ENCODE peak calls at places on chromosomes 1 and 21, in nine cellular contexts. B is left lung, S is thoracic aorta, Z is kidney epithelial cell, L is H1, V is esophagus squamous epithelium, F is heart right ventricle, C is PC-3, P is fibroblast of lung. W is an unnamed sample. For H3K27me3, the result is how much of the 10 kb centered on the place peaks cover.

GRCh38 chr1:218482683-218483082 is 137.5 kb downstream of the TGFB2 start:
- DNase-seq in B (no peak), S (no peak), Z (no peak), L (no peak), V (no peak), F (no peak), C (no peak), P (peak), W (no peak)

GRCh38 chr21:15682182-15682895 is 47.4 kb upstream of the USP25 start:
- DNase-seq in B (no peak), S (no peak), Z (no peak), L (no peak), V (no peak), F (no peak), C (peak), P (peak), W (peak)

GRCh38 chr1:11044086-11044848 is 2.8 kb downstream of the MASP2 start:
- DNase-seq in B (no peak), S (no peak), Z (no peak), L (no peak), V (no peak), F (no peak), C (no peak), P (no peak), W (no peak)

GRCh38 chr1:201331166-201331565 is 46.3 kb downstream of the TNNT2 start:
- DNase-seq in B (no peak), S (no peak), Z (no peak), L (no peak), V (no peak), F (no peak), C (no peak), P (no peak), W (no peak)

GRCh38 chr1:58979085-58979484 is 195.2 kb upstream of the JUN start:
- DNase-seq in B (no peak), S (no peak), Z (no peak), L (no peak), V (no peak), F (no peak), C (no peak), P (no peak), W (no peak)

GRCh38 chr1:17531682-17532487 is 7.6 kb upstream of the ARHGEF10L start:
- DNase-seq in B (no peak), S (peak), Z (no peak), L (no peak), V (no peak), F (peak), C (peak), P (peak), W (no peak)

GRCh38 chr1:210655511-210655910 is 326.8 kb downstream of the HHAT start:
- DNase-seq in B (no peak), S (no peak), Z (no peak), L (no peak), V (no peak), F (no peak), C (no peak), P (no peak), W (no peak)

GRCh38 chr21:35475768-35476167 is 426.7 kb upstream of the RUNX1 start:
- DNase-seq in B (no peak), S (no peak), Z (no peak), L (no peak), V (no peak), F (no peak), C (no peak), P (peak), W (peak)

GRCh38 chr1:165644064-165644735 is 13.2 kb downstream of the MGST3 start:
- DNase-seq in B (no peak), S (no peak), Z (no peak), L (no peak), V (no peak), F (no peak), C (peak), P (no peak), W (peak)

GRCh38 chr1:2415801-2416208 is 3.4 kb upstream of the PEX10 start:
- DNase-seq in B (peak), S (no peak), Z (no peak), L (no peak), V (no peak), F (peak), C (peak), P (no peak), W (peak)

GRCh38 chr1:109369167-109369746 is 28.5 kb downstream of the SORT1 start:
- DNase-seq in B (no peak), S (no peak), Z (no peak), L (no peak), V (no peak), F (no peak), C (no peak), P (no peak), W (no peak)

GRCh38 chr1:224262373-224263054 is 67.5 kb downstream of the NVL start:
- DNase-seq in B (no peak), S (no peak), Z (no peak), L (no peak), V (no peak), F (no peak), C (peak), P (no peak), W (no peak)

GRCh38 chr1:225817611-225818061 is 7.7 kb downstream of the EPHX1 start:
- DNase-seq in B (peak), S (peak), Z (peak), L (no peak), V (no peak), F (peak), C (peak), P (peak), W (peak)

GRCh38 chr1:223844962-223845809 is 561 bp downstream of the TP53BP2 start:
- DNase-seq in B (no peak), S (no peak), Z (no peak), L (no peak), V (peak), F (no peak), C (peak), P (peak), W (peak)

GRCh38 chr1:18901952-18902522 is 318 bp downstream of the ALDH4A1 start:
- DNase-seq in B (no peak), S (no peak), Z (no peak), L (no peak), V (no peak), F (no peak), C (peak), P (no peak), W (no peak)

GRCh38 chr21:38349111-38349746 is 92.4 kb downstream of the KCNJ15 start:
- DNase-seq in B (no peak), S (no peak), Z (peak), L (no peak), V (no peak), F (no peak), C (no peak), P (no peak), W (peak)

GRCh38 chr21:45768741-45769049 is 125.2 kb downstream of the PCBP3 start:
- DNase-seq in B (peak), S (no peak), Z (no peak), L (no peak), V (no peak), F (no peak), C (peak), P (no peak), W (no peak)

GRCh38 chr1:185453496-185454192 is 136.6 kb upstream of the IVNS1ABP start:
- DNase-seq in B (no peak), S (no peak), Z (no peak), L (no peak), V (no peak), F (no peak), C (peak), P (peak), W (peak)

GRCh38 chr1:63892632-63893395 is 119.0 kb downstream of the ROR1 start:
- DNase-seq in B (no peak), S (no peak), Z (peak), L (no peak), V (peak), F (no peak), C (peak), P (peak), W (peak)

GRCh38 chr1:9960705-9961562 is 17.7 kb downstream of the NMNAT1 start:
- DNase-seq in B (no peak), S (no peak), Z (no peak), L (peak), V (no peak), F (no peak), C (no peak), P (peak), W (no peak)

GRCh38 chr1:182875889-182876288 is 36.7 kb downstream of the DHX9 start:
- DNase-seq in B (no peak), S (no peak), Z (no peak), L (no peak), V (no peak), F (no peak), C (no peak), P (no peak), W (peak)

GRCh38 chr1:203672354-203672753 is 45.7 kb downstream of the ATP2B4 start:
- DNase-seq in B (no peak), S (no peak), Z (no peak), L (no peak), V (no peak), F (peak), C (no peak), P (peak), W (no peak)

GRCh38 chr1:233885196-233886028 is 19.1 kb upstream of the SLC35F3 start:
- DNase-seq in B (no peak), S (no peak), Z (no peak), L (no peak), V (no peak), F (no peak), C (peak), P (no peak), W (no peak)

GRCh38 chr1:190975827-190976226 is 498.2 kb upstream of the BRINP3 start:
- DNase-seq in B (no peak), S (no peak), Z (no peak), L (no peak), V (no peak), F (no peak), C (no peak), P (no peak), W (no peak)

GRCh38 chr1:27634166-27634981 is 611 bp downstream of the FGR start:
- DNase-seq in B (peak), S (no peak), Z (no peak), L (peak), V (no peak), F (peak), C (no peak), P (no peak), W (no peak)

GRCh38 chr1:47527653-47528272 is 89.9 kb downstream of the FOXD2 start:
- DNase-seq in B (no peak), S (no peak), Z (no peak), L (peak), V (no peak), F (no peak), C (peak), P (no peak), W (peak)

GRCh38 chr1:113931456-113931855 is 2.3 kb downstream of the HIPK1 start:
- DNase-seq in B (no peak), S (no peak), Z (no peak), L (no peak), V (no peak), F (no peak), C (peak), P (peak), W (peak)

GRCh38 chr1:210239295-210240155 is 6.9 kb downstream of the SERTAD4 start:
- DNase-seq in B (no peak), S (no peak), Z (no peak), L (no peak), V (no peak), F (no peak), C (peak), P (peak), W (peak)

GRCh38 chr21:32499249-32500055 is 85.9 kb downstream of the TCP10L start:
- DNase-seq in B (no peak), S (no peak), Z (no peak), L (no peak), V (no peak), F (no peak), C (peak), P (peak), W (no peak)

GRCh38 chr1:98045211-98046030 is 124.6 kb upstream of the DPYD start:
- DNase-seq in B (peak), S (no peak), Z (no peak), L (peak), V (no peak), F (peak), C (no peak), P (peak), W (peak)

GRCh38 chr1:21175324-21175669 is 1.4 kb downstream of the EIF4G3 start:
- DNase-seq in B (no peak), S (no peak), Z (no peak), L (no peak), V (no peak), F (no peak), C (peak), P (peak), W (peak)

GRCh38 chr21:36788116-36788515 is 89.2 kb downstream of the SIM2 start:
- DNase-seq in B (no peak), S (no peak), Z (no peak), L (no peak), V (no peak), F (no peak), C (peak), P (no peak), W (no peak)

GRCh38 chr1:115655916-115656315 is 14.1 kb downstream of the VANGL1 start:
- DNase-seq in B (no peak), S (no peak), Z (no peak), L (no peak), V (no peak), F (no peak), C (no peak), P (no peak), W (peak)

GRCh38 chr21:46661211-46661625 is 25.7 kb downstream of the PRMT2 start:
- DNase-seq in B (no peak), S (no peak), Z (peak), L (peak), V (no peak), F (peak), C (no peak), P (peak), W (peak)

GRCh38 chr1:108556501-108556900 is 3.4 kb upstream of the EEIG2 start:
- DNase-seq in B (no peak), S (no peak), Z (no peak), L (no peak), V (no peak), F (no peak), C (no peak), P (no peak), W (no peak)

GRCh38 chr1:186102559-186103148 is 272.4 kb downstream of the TPR start:
- DNase-seq in B (no peak), S (no peak), Z (peak), L (no peak), V (no peak), F (no peak), C (peak), P (peak), W (peak)

GRCh38 chr1:182384387-182384960 is 7.1 kb downstream of the GLUL start:
- DNase-seq in B (no peak), S (no peak), Z (no peak), L (no peak), V (no peak), F (no peak), C (no peak), P (no peak), W (no peak)

GRCh38 chr1:8814870-8815269 is 2.6 kb downstream of the RERE start:
- DNase-seq in B (no peak), S (no peak), Z (no peak), L (no peak), V (no peak), F (no peak), C (no peak), P (no peak), W (peak)

GRCh38 chr1:44723064-44723463 is 7.9 kb downstream of the RNU5D-1 start:
- DNase-seq in B (no peak), S (no peak), Z (no peak), L (no peak), V (no peak), F (no peak), C (no peak), P (no peak), W (no peak)

DNA sequence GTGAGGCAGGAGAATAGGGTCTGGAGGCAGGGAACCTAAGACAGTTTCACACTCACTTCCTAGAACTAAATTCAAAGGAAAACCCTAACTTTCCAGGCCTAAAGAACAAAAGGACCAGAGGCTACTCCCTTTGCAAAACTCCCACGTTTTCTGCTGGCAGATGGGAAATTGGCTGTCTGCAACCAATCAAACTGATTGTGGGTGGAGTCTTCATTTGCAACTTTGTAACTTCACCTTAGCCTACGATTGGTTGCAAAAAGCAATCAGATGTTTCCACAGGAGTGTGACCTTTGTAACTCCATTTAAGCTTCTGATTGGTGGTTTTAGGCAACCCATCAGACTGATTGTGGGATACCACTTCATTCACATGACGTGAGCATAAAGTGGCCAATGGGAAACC is 19.7 kb upstream of the GNG4 start:
- DNase-seq in B (no peak), S (no peak), Z (no peak), L (no peak), V (no peak), F (no peak), C (no peak), P (no peak), W (no peak)
- H3K4me3 ChIP-seq in B (no peak), S (no peak), Z (no peak), L (no peak), V (no peak), F (no peak), C (no peak), P (no peak), W (no peak)

DNA sequence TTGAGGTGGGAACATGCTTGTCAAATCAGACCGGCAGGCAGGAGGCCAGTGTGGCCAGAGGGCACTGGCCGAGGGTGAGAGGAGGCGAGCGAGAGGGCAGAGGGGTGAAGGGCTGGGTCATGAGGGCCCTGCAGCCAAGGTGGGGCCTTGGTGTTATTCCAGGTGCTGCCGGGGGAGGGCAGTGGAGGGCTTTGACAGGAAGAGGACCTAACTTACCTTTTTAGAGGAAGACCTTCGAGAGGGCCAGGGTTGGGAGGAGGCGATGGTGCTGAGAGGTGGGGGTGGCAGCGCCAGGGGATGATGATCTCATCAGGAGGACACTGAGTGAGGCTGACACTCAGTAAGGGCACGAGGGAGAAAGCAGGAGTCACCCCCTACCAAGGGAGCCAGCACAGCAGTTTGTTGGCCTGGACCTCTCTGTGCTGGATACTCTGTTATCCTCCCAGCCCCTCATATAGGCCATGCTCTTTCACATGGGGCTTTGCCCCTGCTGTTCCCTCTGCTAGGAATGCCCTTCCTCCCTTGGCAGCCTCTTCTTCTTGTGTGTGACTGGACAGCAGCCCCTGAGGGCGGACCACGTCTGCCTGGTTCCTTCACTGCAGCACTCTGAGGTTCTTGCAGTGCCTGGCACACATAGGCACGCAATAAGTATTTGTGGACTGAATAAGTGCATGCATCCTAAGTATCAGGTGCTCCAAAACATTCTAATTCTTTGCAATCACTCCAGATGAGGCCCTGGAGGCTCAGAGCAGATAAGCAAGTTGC is 7.5 kb upstream of the TTC22 start:
- DNase-seq in B (no peak), S (no peak), Z (no peak), L (peak), V (no peak), F (no peak), C (no peak), P (no peak), W (no peak)
- TF ChIP-seq CTCF in B (no peak), S (no peak), Z (peak), L (peak), V (no peak), F (no peak), C (no peak), P (peak), W (peak)

GRCh38 chr1:65882091-65882490 is 89.4 kb downstream of the PDE4B start:
- DNase-seq in B (no peak), S (no peak), Z (no peak), L (no peak), V (no peak), F (no peak), C (no peak), P (peak), W (no peak)
- H3K27me3 ChIP-seq in B (under half), S (under half), Z (under half), L (under half), V (under half), F (under half), C (under half), P (under half), W (under half)

DNA sequence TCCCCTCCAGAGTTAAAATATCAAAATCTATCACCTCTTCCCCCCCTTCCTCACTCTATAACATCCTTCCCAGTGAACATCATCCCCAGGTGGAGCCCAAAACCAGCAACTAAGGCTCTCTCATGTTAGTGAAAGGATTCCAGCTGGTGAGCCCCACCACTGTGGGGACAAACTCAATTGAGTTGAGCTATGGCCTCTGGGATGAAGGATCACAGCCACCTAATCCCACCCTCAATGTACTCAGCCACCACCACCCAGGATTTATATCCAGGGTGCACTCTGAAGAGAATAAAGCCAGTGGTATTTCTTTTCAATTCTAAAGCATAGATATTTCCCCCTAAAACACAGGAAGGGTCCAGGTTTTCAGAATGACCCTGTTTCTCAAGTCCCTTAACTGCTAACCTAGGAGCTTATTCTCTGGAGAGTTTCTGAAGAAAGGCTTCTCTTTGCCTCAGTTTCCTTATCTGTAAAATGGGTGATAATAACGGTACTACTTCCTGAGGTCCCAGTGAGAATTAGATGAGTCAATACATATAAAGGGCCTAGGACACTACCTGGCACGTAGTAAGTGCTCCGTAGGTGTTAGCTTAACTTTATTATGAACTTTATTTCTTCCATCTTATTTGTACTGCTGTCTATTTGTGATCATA is 15.6 kb upstream of the BOLA1 start:
- DNase-seq in B (no peak), S (no peak), Z (no peak), L (no peak), V (no peak), F (no peak), C (no peak), P (no peak), W (no peak)
- H3K4me3 ChIP-seq in B (no peak), S (no peak), Z (no peak), L (no peak), V (no peak), F (no peak), C (peak), P (no peak), W (no peak)

GRCh38 chr1:239308701-239309333 is 77.6 kb upstream of the CHRM3 start:
- DNase-seq in B (no peak), S (no peak), Z (no peak), L (peak), V (no peak), F (no peak), C (peak), P (no peak), W (peak)
- TF ChIP-seq CTCF in B (peak), S (no peak), Z (peak), L (peak), V (no peak), F (peak), C (peak), P (no peak), W (peak)